ENCODE peak calls at places on chromosomes 7 and 10, in five cellular contexts. U, I, F, L and P are unnamed samples.

GRCh38 chr7:110724811-110725210 is 366.1 kb upstream of the LRRN3 start:
- DNase-seq in U (no peak), I (no peak), F (no peak), L (no peak), P (no peak)

GRCh38 chr10:131804551-131805295 is 96.1 kb upstream of the PPP2R2D start:
- DNase-seq in U (no peak), I (no peak), F (no peak), L (no peak), P (no peak)

GRCh38 chr10:74167443-74167842 is 16.4 kb downstream of the ADK start:
- DNase-seq in U (no peak), I (no peak), F (no peak), L (no peak), P (no peak)

GRCh38 chr10:92972066-92972870 is 88.3 kb upstream of the CYP26C1 start:
- DNase-seq in U (no peak), I (peak), F (no peak), L (peak), P (peak)

GRCh38 chr10:30786131-30786530 is 156.6 kb upstream of the LYZL2 start:
- DNase-seq in U (no peak), I (peak), F (no peak), L (no peak), P (no peak)

GRCh38 chr10:102120987-102121738 is 995 bp upstream of the LDB1 start:
- DNase-seq in U (peak), I (peak), F (peak), L (no peak), P (no peak)

GRCh38 chr7:39958038-39958437 is 8.0 kb downstream of the CDK13 start:
- DNase-seq in U (no peak), I (no peak), F (no peak), L (no peak), P (no peak)

GRCh38 chr10:119428789-119429188 is 113.7 kb downstream of the RGS10 start:
- DNase-seq in U (no peak), I (no peak), F (no peak), L (peak), P (no peak)

GRCh38 chr7:85600425-85600824 is 413.6 kb upstream of the SEMA3D start:
- DNase-seq in U (peak), I (no peak), F (no peak), L (no peak), P (no peak)

GRCh38 chr7:106623846-106624245 is 37.1 kb downstream of the CCDC71L start:
- DNase-seq in U (no peak), I (peak), F (no peak), L (peak), P (no peak)

GRCh38 chr10:47306429-47307210 is 6.6 kb downstream of the GDF10 start:
- DNase-seq in U (no peak), I (no peak), F (no peak), L (no peak), P (no peak)

GRCh38 chr10:75236178-75236825 is 545 bp upstream of the COMTD1 start:
- DNase-seq in U (no peak), I (no peak), F (no peak), L (no peak), P (no peak)

GRCh38 chr7:9961161-9961922 is 1012.3 kb upstream of the PHF14 start:
- DNase-seq in U (no peak), I (no peak), F (no peak), L (no peak), P (no peak)

GRCh38 chr10:112585052-112585451 is 138.0 kb downstream of the VTI1A start:
- DNase-seq in U (no peak), I (peak), F (no peak), L (peak), P (no peak)

GRCh38 chr7:85018498-85018897 is 168.4 kb downstream of the SEMA3D start:
- DNase-seq in U (no peak), I (peak), F (no peak), L (no peak), P (no peak)

GRCh38 chr7:64997927-64998391 is 7.1 kb upstream of the ZNF117 start:
- DNase-seq in U (peak), I (peak), F (no peak), L (peak), P (no peak)

GRCh38 chr7:129054438-129055293 is at the start of gene TNPO3:
- DNase-seq in U (peak), I (peak), F (peak), L (peak), P (peak)

GRCh38 chr10:33160151-33160550 is 174.3 kb downstream of the NRP1 start:
- DNase-seq in U (peak), I (no peak), F (no peak), L (no peak), P (no peak)

GRCh38 chr7:139972000-139972399 is 90.8 kb downstream of the PARP12 start:
- DNase-seq in U (peak), I (no peak), F (no peak), L (no peak), P (no peak)

GRCh38 chr10:97781541-97782331 is 9.9 kb upstream of the SFRP5 start:
- DNase-seq in U (no peak), I (no peak), F (no peak), L (no peak), P (no peak)

GRCh38 chr7:50803359-50804337 is 21.0 kb upstream of the GRB10 start:
- DNase-seq in U (no peak), I (peak), F (no peak), L (no peak), P (no peak)

GRCh38 chr7:87413951-87414381 is 61.5 kb downstream of the ABCB4 start:
- DNase-seq in U (no peak), I (peak), F (no peak), L (peak), P (no peak)

GRCh38 chr7:123757095-123757494 is 8.3 kb upstream of the WASL start:
- DNase-seq in U (no peak), I (peak), F (no peak), L (no peak), P (no peak)

GRCh38 chr7:30976381-30976780 is 12.6 kb downstream of the GHRHR start:
- DNase-seq in U (no peak), I (no peak), F (no peak), L (no peak), P (no peak)

GRCh38 chr7:105245398-105246099 is 143.2 kb downstream of the SRPK2 start:
- DNase-seq in U (no peak), I (no peak), F (no peak), L (no peak), P (no peak)

GRCh38 chr10:44386546-44387052 is 1.7 kb upstream of the CXCL12 start:
- DNase-seq in U (peak), I (peak), F (peak), L (peak), P (peak)

GRCh38 chr10:33335800-33336605 is 1.5 kb upstream of the NRP1 start:
- DNase-seq in U (peak), I (peak), F (peak), L (peak), P (no peak)

GRCh38 chr10:59877191-59877671 is 29.1 kb downstream of the CCDC6 start:
- DNase-seq in U (no peak), I (peak), F (no peak), L (peak), P (no peak)

DNA sequence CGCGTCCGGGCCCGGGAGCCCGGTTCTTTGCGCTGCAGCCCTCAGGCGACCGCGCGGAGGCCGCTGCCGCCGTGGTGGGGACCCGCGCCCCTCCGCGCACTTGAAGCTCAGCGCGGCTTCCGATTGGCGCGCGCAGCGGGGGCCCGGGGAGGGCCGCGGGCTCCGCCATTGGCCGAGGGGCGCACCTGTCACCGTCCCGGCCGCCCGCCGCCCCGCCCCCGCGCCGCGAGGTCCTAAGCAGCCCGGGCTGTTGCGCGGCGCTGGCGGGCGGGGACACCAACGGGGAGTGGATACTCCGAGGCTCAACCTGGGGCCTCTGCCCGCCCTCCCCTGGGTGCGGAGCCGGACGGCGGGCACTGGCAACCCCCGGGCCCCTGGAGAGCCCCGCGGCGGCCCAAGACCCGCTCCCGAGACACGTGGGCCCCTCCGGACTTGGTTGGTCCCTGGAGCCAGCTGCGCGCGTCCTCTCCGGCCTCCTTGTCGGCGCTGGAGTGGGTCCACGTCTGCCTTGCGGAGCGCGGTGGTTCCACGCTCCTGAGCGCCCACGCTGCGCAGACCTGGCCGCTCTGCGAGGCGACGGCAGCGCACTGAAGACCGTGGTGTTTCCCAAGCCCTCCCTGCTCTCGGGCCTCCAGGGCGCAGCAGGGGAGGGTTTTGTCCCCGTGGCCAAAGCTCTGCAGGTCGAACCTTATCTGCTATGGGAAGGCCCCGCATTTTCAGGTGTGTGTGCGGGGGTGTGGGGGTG is at the start of gene MNX1:
- DNase-seq in U (peak), I (no peak), F (peak), L (no peak), P (no peak)
- H3K4me3 ChIP-seq in U (peak), I (peak), F (peak), L (no peak), P (peak)

GRCh38 chr7:108460964-108461363 is 4.7 kb upstream of the NRCAM start:
- DNase-seq in U (no peak), I (no peak), F (no peak), L (no peak), P (no peak)

GRCh38 chr7:108457871-108458270 is 1.6 kb upstream of the NRCAM start:
- DNase-seq in U (no peak), I (no peak), F (no peak), L (no peak), P (no peak)

GRCh38 chr7:108461855-108462254 is 5.6 kb upstream of the NRCAM start:
- DNase-seq in U (no peak), I (peak), F (no peak), L (no peak), P (no peak)

GRCh38 chr7:108456845-108457540 is 757 bp upstream of the NRCAM start:
- DNase-seq in U (peak), I (no peak), F (no peak), L (no peak), P (no peak)

GRCh38 chr7:108459922-108460551 is 3.8 kb upstream of the NRCAM start:
- DNase-seq in U (peak), I (peak), F (no peak), L (peak), P (no peak)
- TF ChIP-seq CTCF in U (peak), I (peak), F (peak), L (peak), P (peak)

DNA sequence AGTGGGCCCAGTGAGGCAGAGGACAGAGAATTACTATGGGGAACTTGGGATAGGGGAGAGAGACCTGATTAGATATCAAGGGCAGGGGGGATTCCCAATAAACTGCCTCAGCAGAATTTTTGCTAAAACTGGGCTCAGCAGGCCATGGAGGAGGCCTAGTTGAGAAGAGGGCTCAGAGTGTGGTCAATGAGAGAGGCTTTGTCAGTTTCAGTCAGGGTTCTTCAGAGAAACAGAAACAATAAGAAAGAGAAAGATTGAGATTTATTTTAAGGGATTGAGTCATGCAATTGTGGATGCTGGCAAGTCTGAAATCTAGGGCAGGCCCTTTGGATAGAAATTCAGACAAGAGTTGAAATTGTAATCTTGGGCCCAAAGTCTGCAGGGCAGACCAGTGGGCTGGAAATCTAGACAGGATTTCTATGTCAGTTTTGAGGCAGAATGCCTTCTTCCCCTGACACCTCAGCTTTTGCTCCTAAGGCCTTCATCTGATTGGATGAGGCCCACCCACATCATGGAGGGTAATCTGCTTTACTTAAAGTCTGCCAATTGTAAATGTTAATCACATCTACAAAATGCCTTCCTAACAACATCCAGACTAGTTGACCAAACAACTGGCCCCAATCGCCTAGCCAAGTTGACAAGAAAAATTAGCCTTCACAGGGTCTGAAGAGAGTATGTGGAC is 33.5 kb upstream of the CCSER2 start:
- DNase-seq in U (no peak), I (no peak), F (no peak), L (no peak), P (no peak)
- H3K4me3 ChIP-seq in U (no peak), I (no peak), F (no peak), L (no peak), P (no peak)

GRCh38 chr10:8513155-8514147 is 459.0 kb downstream of the GATA3 start:
- DNase-seq in U (peak), I (no peak), F (no peak), L (no peak), P (no peak)
- TF ChIP-seq CTCF in U (peak), I (no peak), F (no peak), L (no peak), P (no peak)

DNA sequence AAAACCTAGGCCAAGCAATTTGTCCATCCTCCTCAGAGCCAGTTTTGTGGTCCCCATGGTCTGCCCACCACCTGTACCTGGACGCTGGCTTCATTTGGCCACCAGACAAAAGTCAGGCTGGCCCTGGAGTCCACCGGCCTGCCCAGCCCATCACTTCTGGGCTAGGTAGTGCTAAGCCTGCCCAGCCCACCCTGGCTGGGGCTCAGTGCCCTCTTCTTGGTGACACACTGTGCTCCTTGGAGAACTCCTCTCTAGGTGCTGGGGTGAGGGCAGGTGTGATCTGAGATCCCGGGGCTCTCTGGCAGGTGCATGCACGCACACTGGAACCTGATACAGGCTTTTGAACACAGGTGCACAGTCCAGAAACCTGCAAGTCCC is 1.1 kb downstream of the AIFM2 start:
- DNase-seq in U (no peak), I (no peak), F (no peak), L (no peak), P (no peak)
- H3K4me3 ChIP-seq in U (peak), I (peak), F (peak), L (no peak), P (no peak)